ENCODE peak calls at places on chromosome 14, in seven cellular contexts. V is uterus, P is mesendoderm, W is pancreas, O is right cardiac atrium, Y is mucosa of descending colon, S is cardiac muscle cell. N is an unnamed sample.

GRCh38 chr14:64956697-64957412 is 14.3 kb upstream of the GPX2 start:
- DNase-seq in S (no peak), Y (no peak), P (no peak), W (peak; percentile 8), O (no peak), V (no peak), N (no peak)

GRCh38 chr14:92652413-92653151 is 95.8 kb downstream of the LGMN start:
- DNase-seq in S (no peak), O (no peak), W (no peak), P (no peak), V (no peak), Y (no peak), N (no peak)

GRCh38 chr14:39568809-39569538 is 136.7 kb upstream of the FBXO33 start:
- DNase-seq in O (no peak), V (no peak), Y (no peak), P (peak; percentile 3), S (no peak), W (no peak), N (no peak)

GRCh38 chr14:34018564-34019244 is 67.8 kb upstream of the EGLN3 start:
- DNase-seq in W (no peak), S (peak; percentile 71), P (no peak), V (peak; percentile 45), Y (no peak), O (peak; percentile 80), N (no peak)

GRCh38 chr14:33780035-33780434 is 170.8 kb downstream of the EGLN3 start:
- DNase-seq in V (no peak), Y (no peak), O (no peak), S (no peak), W (no peak), P (no peak), N (no peak)

GRCh38 chr14:94572637-94573303 is 8.5 kb upstream of the SERPINA5 start:
- DNase-seq in Y (no peak), W (no peak), O (no peak), V (no peak), P (no peak), S (no peak), N (no peak)

GRCh38 chr14:90513151-90514014 is 116.6 kb downstream of the CALM1 start:
- DNase-seq in Y (peak; percentile 93), V (no peak), P (peak; percentile 63), O (peak; percentile 94), S (peak; percentile 78), W (peak; percentile 87), N (no peak)

GRCh38 chr14:77003960-77004710 is 24.4 kb downstream of the IRF2BPL start:
- DNase-seq in V (no peak), O (no peak), S (peak; percentile 55), Y (no peak), W (no peak), P (no peak), N (no peak)

GRCh38 chr14:85702937-85703336 is 173.0 kb downstream of the FLRT2 start:
- DNase-seq in W (no peak), Y (no peak), S (peak; percentile 49), O (no peak), V (no peak), P (no peak), N (no peak)

GRCh38 chr14:84453541-84453940 is 1076.4 kb upstream of the FLRT2 start:
- DNase-seq in Y (no peak), O (no peak), P (no peak), S (peak; percentile 45), V (no peak), W (no peak), N (no peak)

GRCh38 chr14:100037351-100037750 is 27.9 kb upstream of the EVL start:
- DNase-seq in V (peak; percentile 36), W (no peak), Y (no peak), P (no peak), O (no peak), S (peak; percentile 69), N (no peak)

GRCh38 chr14:21802441-21802840 is 128.8 kb upstream of the OR4E1 start:
- DNase-seq in S (no peak), O (no peak), W (no peak), P (peak; percentile 21), Y (no peak), V (no peak), N (no peak)

GRCh38 chr14:64891839-64892375 is 12.2 kb upstream of the SPTB start:
- DNase-seq in O (no peak), S (peak; percentile 77), W (no peak), Y (no peak), P (peak; percentile 70), V (no peak), N (peak; percentile 55)

GRCh38 chr14:93655078-93655750 is 133.1 kb downstream of the PRIMA1 start:
- DNase-seq in O (no peak), S (peak; percentile 65), V (peak; percentile 53), W (no peak), P (peak; percentile 82), Y (no peak), N (peak; percentile 72)

GRCh38 chr14:30864934-30865333 is 9.4 kb upstream of the COCH start:
- DNase-seq in P (no peak), Y (no peak), O (no peak), W (no peak), V (no peak), S (no peak), N (no peak)

GRCh38 chr14:75277000-75277795 is 1.4 kb upstream of the FOS start:
- DNase-seq in W (peak; percentile 93), O (peak; percentile 97), Y (peak; percentile 94), V (peak; percentile 97), P (peak; percentile 95), S (peak; percentile 96), N (peak; percentile 81)

GRCh38 chr14:54194501-54194900 is 202.3 kb upstream of the CDKN3 start:
- DNase-seq in S (peak; percentile 55), O (no peak), P (no peak), V (no peak), Y (no peak), W (no peak), N (no peak)

GRCh38 chr14:68817513-68818212 is 24.8 kb upstream of the ZFP36L1 start:
- DNase-seq in W (no peak), Y (no peak), V (peak; percentile 31), O (no peak), P (no peak), S (no peak), N (no peak)
- H3K4me1 ChIP-seq in W (peaks cover 14% of the 10 kb centered on the region), Y (peaks cover 49% of the 10 kb centered on the region), V (peaks cover 15% of the 10 kb centered on the region), O (peaks cover 20% of the 10 kb centered on the region), P (peaks cover 19% of the 10 kb centered on the region), S (peaks cover 31% of the 10 kb centered on the region), N (peaks cover 23% of the 10 kb centered on the region)

DNA sequence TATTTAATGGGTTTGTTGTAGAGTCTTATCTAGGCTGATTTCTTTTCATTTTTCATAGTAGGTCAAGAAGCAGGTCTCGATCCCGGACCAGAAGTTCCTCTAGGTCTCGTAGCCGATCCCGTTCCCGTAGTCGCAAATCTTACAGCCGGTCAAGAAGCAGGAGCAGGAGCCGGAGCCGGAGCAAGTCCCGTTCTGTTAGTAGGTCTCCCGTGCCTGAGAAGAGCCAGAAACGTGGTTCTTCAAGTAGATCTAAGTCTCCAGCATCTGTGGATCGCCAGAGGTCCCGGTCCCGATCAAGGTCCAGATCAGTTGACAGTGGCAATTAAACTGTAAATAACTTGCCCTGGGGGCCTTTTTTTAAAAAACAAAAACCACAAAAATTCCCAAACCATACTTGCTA is 4.2 kb downstream of the SRSF5 start:
- DNase-seq in O (no peak), Y (no peak), P (no peak), V (no peak), S (no peak), W (no peak), N (no peak)
- H3K4me3 ChIP-seq in O (no peak overlapping the region), Y (no peak overlapping the region), P (no peak overlapping the region), V (no peak overlapping the region), S (no peak overlapping the region), W (no peak overlapping the region), N (no peak overlapping the region)

DNA sequence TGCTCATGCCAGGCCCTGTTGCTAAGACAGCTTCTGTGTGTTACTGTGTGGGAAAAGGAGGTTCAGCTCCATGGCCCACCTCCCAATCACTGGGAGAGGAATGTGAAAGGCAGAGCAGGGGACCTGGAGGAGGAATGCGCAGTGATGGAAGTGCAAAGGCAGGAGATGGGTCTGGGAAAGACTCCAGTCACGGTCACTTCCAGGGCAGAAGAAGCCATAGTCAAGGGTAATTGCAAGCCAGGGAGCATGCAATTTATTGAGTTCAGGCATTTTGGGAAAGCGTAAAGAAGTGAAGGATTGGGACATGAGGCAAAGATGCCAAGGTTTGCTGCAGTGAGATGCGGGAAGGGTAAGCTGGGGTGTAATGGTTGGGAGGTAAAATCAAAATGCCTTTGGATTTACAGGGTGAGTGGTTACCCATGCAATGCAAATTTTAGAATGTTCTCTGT is 167.4 kb downstream of the BRMS1L start:
- DNase-seq in S (no peak), V (no peak), O (no peak), P (no peak), Y (no peak), W (no peak), N (no peak)
- H3K4me1 ChIP-seq in S (no peaks in the 10 kb centered on the region), V (no peaks in the 10 kb centered on the region), O (no peaks in the 10 kb centered on the region), P (no peaks in the 10 kb centered on the region), Y (no peaks in the 10 kb centered on the region), W (no peaks in the 10 kb centered on the region), N (no peaks in the 10 kb centered on the region)

GRCh38 chr14:68677476-68677875 is 115.4 kb downstream of the ZFP36L1 start:
- DNase-seq in P (no peak), V (no peak), W (no peak), S (no peak), O (no peak), Y (no peak), N (no peak)
- H3K4me3 ChIP-seq in P (no peak overlapping the region), V (no peak overlapping the region), W (no peak overlapping the region), S (no peak overlapping the region), O (no peak overlapping the region), Y (no peak overlapping the region), N (no peak overlapping the region)

N was measured in HAP-1.